ENCODE peak calls at places on chromosomes 5 and 9, in eight cellular contexts. D is NB4; C is tibial artery; A is CD4-positive, alpha-beta memory T cell; O is Caco-2; T is aorta; I is PC-3; Z is epithelial cell of proximal tubule. J is an unnamed sample.

GRCh38 chr5:14357441-14357840 is 214.3 kb downstream of the TRIO start:
- DNase-seq in I (no peak), O (no peak), A (no peak), C (no peak), Z (no peak), D (no peak), T (no peak), J (no peak)

GRCh38 chr5:132291026-132291425 is 3.2 kb upstream of the SLC22A4 start:
- DNase-seq in O (no peak), T (no peak), I (no peak), D (no peak), A (no peak), Z (no peak), C (no peak), J (no peak)

GRCh38 chr9:34346873-34347799 is 17.8 kb downstream of the NUDT2 start:
- DNase-seq in C (no peak), A (no peak), D (no peak), T (no peak), I (no peak), Z (no peak), O (peak; percentile 9), J (no peak)

GRCh38 chr5:59079622-59080620 is 497.0 kb downstream of the RAB3C start:
- DNase-seq in Z (peak; percentile 96), D (peak; percentile 20), T (no peak), C (no peak), I (peak; percentile 54), A (no peak), O (no peak), J (peak; percentile 27)

GRCh38 chr9:5845147-5845531 is 12.2 kb upstream of the ERMP1 start:
- DNase-seq in I (no peak), T (no peak), C (no peak), D (no peak), A (no peak), Z (no peak), O (no peak), J (no peak)

GRCh38 chr5:2999926-3000325 is 248.4 kb upstream of the IRX2 start:
- DNase-seq in A (no peak), Z (no peak), T (no peak), O (no peak), D (no peak), C (no peak), I (no peak), J (no peak)

GRCh38 chr9:119159386-119159785 is 209.8 kb downstream of the BRINP1 start:
- DNase-seq in A (no peak), D (no peak), T (no peak), I (no peak), Z (no peak), O (no peak), C (no peak), J (no peak)

GRCh38 chr9:72942451-72942850 is 10.4 kb downstream of the ALDH1A1 start:
- DNase-seq in O (no peak), C (no peak), A (no peak), T (no peak), I (no peak), Z (no peak), D (no peak), J (no peak)

GRCh38 chr5:172857982-172858381 is 23.9 kb downstream of the ERGIC1 start:
- DNase-seq in A (no peak), D (no peak), I (no peak), C (no peak), Z (no peak), O (peak; percentile 40), T (no peak), J (no peak)

DNA sequence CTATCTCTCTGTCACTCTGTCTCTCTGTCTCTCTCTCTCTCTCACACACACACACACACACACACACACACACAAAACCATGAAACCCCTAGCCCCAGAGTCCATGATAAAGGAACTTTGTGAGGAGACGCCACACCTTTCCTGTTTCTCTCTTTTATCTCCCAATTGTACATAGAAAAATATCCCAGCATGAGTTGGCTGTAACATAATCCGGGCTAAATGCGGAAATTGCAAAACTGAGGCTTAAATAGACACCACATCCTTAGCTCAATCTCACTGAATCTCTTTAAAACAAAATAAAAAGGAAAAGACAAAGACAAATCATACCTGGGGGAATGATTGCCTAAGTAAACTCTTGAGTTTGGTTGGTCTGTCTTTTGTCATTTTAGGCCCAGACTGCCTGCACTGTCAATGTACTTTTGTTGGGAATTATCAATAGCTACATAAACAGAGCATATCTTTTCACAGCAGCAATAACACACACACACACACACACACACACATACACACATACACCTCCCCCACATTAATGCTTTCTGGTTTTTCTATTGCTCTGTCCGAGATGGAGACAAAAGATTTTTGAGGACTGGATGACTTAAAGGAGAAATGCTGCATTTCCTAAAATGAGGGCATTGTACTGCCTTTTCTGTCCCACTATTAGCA is 321.7 kb downstream of the NFIB start:
- DNase-seq in O (no peak), T (no peak), D (no peak), A (no peak), Z (no peak), I (peak; percentile 18), C (no peak), J (no peak)
- H3K4me3 ChIP-seq in O (no peak overlapping the region), T (no peak overlapping the region), D (no peak overlapping the region), A (no peak overlapping the region), Z (no peak overlapping the region), I (no peak overlapping the region), C (no peak overlapping the region), J (no peak overlapping the region)

GRCh38 chr5:35854248-35854647 is 2.4 kb upstream of the IL7R start:
- DNase-seq in A (peak; percentile 89), T (no peak), C (no peak), I (no peak), D (no peak), O (no peak), Z (no peak), J (no peak)

GRCh38 chr5:35855221-35855620 is 1.5 kb upstream of the IL7R start:
- DNase-seq in C (no peak), T (no peak), D (no peak), I (peak; percentile 48), O (no peak), A (peak; percentile 50), Z (no peak), J (peak; percentile 45)

GRCh38 chr5:35857606-35858205 is 1.0 kb downstream of the IL7R start:
- DNase-seq in O (no peak), Z (no peak), A (peak; percentile 41), T (no peak), D (no peak), C (no peak), I (peak; percentile 95), J (peak; percentile 85)

GRCh38 chr5:35857004-35857345 is 284 bp downstream of the IL7R start:
- DNase-seq in T (no peak), I (peak; percentile 49), C (no peak), A (no peak), D (no peak), Z (no peak), O (no peak), J (no peak)

DNA sequence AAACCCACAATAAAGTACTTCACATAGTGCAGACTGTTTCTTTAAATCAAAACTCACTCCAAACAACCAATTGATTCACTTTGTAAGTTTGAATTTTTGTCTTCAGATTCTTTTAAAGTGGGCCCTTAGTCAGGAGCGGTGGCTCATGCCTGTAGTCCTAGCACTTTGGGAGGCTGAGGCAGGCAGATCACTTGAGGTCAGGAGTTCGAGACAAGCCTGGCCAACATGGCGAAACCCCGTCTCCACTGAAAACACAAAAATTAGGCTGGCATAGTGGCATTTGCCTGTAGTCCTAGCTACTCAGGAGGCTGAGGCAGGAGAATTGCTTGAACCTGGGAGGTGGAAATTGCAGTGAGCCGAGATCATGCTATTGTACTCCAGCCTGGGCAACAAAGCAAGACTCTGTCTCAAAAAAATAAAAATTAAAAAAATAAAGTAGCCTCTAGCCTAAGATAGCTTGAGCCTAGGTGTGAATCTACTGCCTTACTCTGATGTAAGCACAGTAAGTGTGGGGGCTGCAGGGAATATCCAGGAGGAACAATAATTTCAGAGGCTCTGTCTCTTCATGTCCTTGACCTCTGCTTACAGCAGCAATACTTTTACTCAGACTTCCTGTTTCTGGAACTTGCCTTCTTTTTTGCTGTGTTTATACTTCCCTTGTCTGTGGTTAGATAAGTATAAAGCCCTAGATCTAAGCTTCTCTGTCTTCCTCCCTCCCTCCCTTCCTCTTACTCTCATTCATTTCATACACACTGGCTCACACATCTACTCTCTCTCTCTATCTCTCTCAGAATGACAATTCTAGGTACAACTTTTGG is at the start of gene IL7R:
- DNase-seq in O (no peak), Z (no peak), C (no peak), T (no peak), I (peak; percentile 54), A (peak; percentile 81), D (peak; percentile 18), J (no peak)
- H3K4me3 ChIP-seq in O (no peak within 1 kb of the TSS), Z (no peak within 1 kb of the TSS), C (no peak within 1 kb of the TSS), T (no peak within 1 kb of the TSS), I (peak within 1 kb of the TSS; percentile 54), A (peak within 1 kb of the TSS; percentile 82), D (no peak within 1 kb of the TSS), J (no peak within 1 kb of the TSS)

GRCh38 chr5:169742773-169743296 is 105.8 kb downstream of the DOCK2 start:
- DNase-seq in T (no peak), A (no peak), C (no peak), Z (no peak), O (no peak), D (no peak), I (peak; percentile 88), J (no peak)
- H3K4me3 ChIP-seq in T (no peak overlapping the region), A (no peak overlapping the region), C (no peak overlapping the region), Z (no peak overlapping the region), O (no peak overlapping the region), D (no peak overlapping the region), I (peak overlapping the region; percentile 20), J (no peak overlapping the region)

GRCh38 chr5:179818746-179819295 is 1.9 kb upstream of the SQSTM1 start:
- DNase-seq in I (peak; percentile 88), D (peak; percentile 86), Z (peak; percentile 74), T (peak; percentile 97), A (peak; percentile 81), O (peak; percentile 97), C (peak; percentile 95), J (peak; percentile 94)

GRCh38 chr5:179819296-179820126 is 1.2 kb upstream of the SQSTM1 start:
- DNase-seq in I (peak; percentile 64), A (peak; percentile 34), D (peak; percentile 65), Z (no peak), C (peak; percentile 76), T (peak; percentile 89), O (peak; percentile 91), J (peak; percentile 65)

GRCh38 chr5:179816401-179817070 is 4.2 kb upstream of the SQSTM1 start:
- DNase-seq in I (no peak), Z (no peak), T (no peak), D (no peak), C (no peak), A (no peak), O (no peak), J (no peak)

GRCh38 chr5:179815491-179816249 is 5.0 kb upstream of the SQSTM1 start:
- DNase-seq in T (no peak), D (no peak), I (no peak), O (no peak), C (no peak), A (no peak), Z (no peak), J (no peak)

DNA sequence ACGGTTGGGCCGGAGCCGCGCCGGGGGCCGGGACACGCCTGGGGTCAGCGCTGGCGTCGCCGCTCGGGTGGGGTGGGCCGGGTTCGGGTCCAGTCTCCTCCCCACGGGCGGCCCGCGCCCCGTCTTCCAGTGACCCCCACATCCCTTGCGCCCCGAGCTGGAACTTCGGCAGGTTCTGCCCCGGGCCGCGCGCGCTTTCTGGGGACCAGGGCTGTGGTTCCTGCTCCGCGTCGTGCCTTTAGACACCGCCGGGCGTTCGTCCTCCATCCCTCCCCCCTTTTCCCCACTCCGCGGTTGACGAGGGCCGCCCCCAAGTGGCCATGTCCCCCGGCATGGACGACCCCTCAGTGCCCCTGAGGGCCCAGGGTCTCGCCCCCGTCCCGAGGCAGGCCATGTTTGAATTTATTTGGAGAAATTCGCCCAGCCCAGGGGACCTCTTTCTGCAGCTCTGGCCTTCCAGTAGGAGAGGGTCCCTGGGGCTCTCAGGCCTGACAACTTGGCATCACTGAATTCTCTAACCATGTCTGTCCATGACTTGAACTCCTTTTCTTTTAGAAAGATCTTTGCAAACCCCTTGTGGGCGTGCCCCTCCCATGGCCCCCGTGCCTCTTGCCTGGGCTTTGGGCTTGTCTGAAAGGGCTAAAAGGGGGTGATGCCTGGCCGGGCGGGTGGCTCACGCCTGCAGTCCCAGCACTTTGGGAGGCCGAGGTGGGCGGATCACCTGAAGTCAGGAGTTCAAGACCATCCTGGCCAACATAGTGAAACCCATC is 3.4 kb upstream of the SQSTM1 start:
- DNase-seq in D (no peak), Z (no peak), C (no peak), I (no peak), A (no peak), T (no peak), O (no peak), J (no peak)
- H3K4me3 ChIP-seq in D (no peak overlapping the region), Z (peak overlapping the region; percentile 43), C (peak overlapping the region; percentile 61), I (no peak overlapping the region), A (no peak overlapping the region), T (peak overlapping the region; percentile 2), O (no peak overlapping the region), J (peak overlapping the region; percentile 41)